ENCODE peak calls at places on chromosomes 4 and X, in eight cellular contexts. One of them, this sample, is unnamed.

GRCh38 chr4:176406736-176407135 is 87.0 kb downstream of the SPCS3 start:
- DNase-seq in GM23248: no peak
- DNase-seq in fibroblast of the aortic adventitia: peak
- DNase-seq in smooth muscle cell of the brain vasculature: no peak
- DNase-seq in GM12865: no peak
- DNase-seq in stimulated activated CD4-positive, alpha-beta T cell treated with anti-CD3 and anti-CD28 coated beads, Interleukin-4, amount 100 ng/mL, for 48 hours: no peak
- DNase-seq in NCI-H2029 treated with DMSO at 0.1 percent for 48 hours: no peak
- DNase-seq in right lobe of liver: no peak
- DNase-seq in this sample: no peak

GRCh38 chrX:53056292-53056691 is 7.7 kb downstream of the GPR173 start:
- DNase-seq in fibroblast of the aortic adventitia: no peak
- DNase-seq in GM12865: no peak
- DNase-seq in NCI-H2029 treated with DMSO at 0.1 percent for 48 hours: no peak
- DNase-seq in right lobe of liver: no peak
- DNase-seq in GM23248: peak
- DNase-seq in stimulated activated CD4-positive, alpha-beta T cell treated with anti-CD3 and anti-CD28 coated beads, Interleukin-4, amount 100 ng/mL, for 48 hours: no peak
- DNase-seq in smooth muscle cell of the brain vasculature: no peak
- DNase-seq in this sample: no peak

GRCh38 chrX:10072786-10073568 is 83.8 kb upstream of the CLCN4 start:
- DNase-seq in right lobe of liver: no peak
- DNase-seq in fibroblast of the aortic adventitia: no peak
- DNase-seq in GM12865: no peak
- DNase-seq in stimulated activated CD4-positive, alpha-beta T cell treated with anti-CD3 and anti-CD28 coated beads, Interleukin-4, amount 100 ng/mL, for 48 hours: no peak
- DNase-seq in GM23248: no peak
- DNase-seq in smooth muscle cell of the brain vasculature: no peak
- DNase-seq in NCI-H2029 treated with DMSO at 0.1 percent for 48 hours: no peak
- DNase-seq in this sample: no peak

GRCh38 chr4:139957986-139958737 is 195.8 kb downstream of the MAML3 start:
- DNase-seq in fibroblast of the aortic adventitia: no peak
- DNase-seq in GM23248: no peak
- DNase-seq in stimulated activated CD4-positive, alpha-beta T cell treated with anti-CD3 and anti-CD28 coated beads, Interleukin-4, amount 100 ng/mL, for 48 hours: no peak
- DNase-seq in right lobe of liver: no peak
- DNase-seq in NCI-H2029 treated with DMSO at 0.1 percent for 48 hours: no peak
- DNase-seq in GM12865: no peak
- DNase-seq in smooth muscle cell of the brain vasculature: no peak
- DNase-seq in this sample: no peak

GRCh38 chr4:135508006-135508714 is 1306.6 kb upstream of the PABPC4L start:
- DNase-seq in smooth muscle cell of the brain vasculature: no peak
- DNase-seq in right lobe of liver: no peak
- DNase-seq in fibroblast of the aortic adventitia: peak
- DNase-seq in NCI-H2029 treated with DMSO at 0.1 percent for 48 hours: no peak
- DNase-seq in GM12865: no peak
- DNase-seq in stimulated activated CD4-positive, alpha-beta T cell treated with anti-CD3 and anti-CD28 coated beads, Interleukin-4, amount 100 ng/mL, for 48 hours: no peak
- DNase-seq in GM23248: peak
- DNase-seq in this sample: no peak

GRCh38 chrX:13078739-13079444 is 34.5 kb upstream of the FAM9C start:
- DNase-seq in GM23248: peak
- DNase-seq in NCI-H2029 treated with DMSO at 0.1 percent for 48 hours: no peak
- DNase-seq in right lobe of liver: no peak
- DNase-seq in GM12865: no peak
- DNase-seq in stimulated activated CD4-positive, alpha-beta T cell treated with anti-CD3 and anti-CD28 coated beads, Interleukin-4, amount 100 ng/mL, for 48 hours: no peak
- DNase-seq in fibroblast of the aortic adventitia: peak
- DNase-seq in smooth muscle cell of the brain vasculature: peak
- DNase-seq in this sample: no peak

GRCh38 chr4:121819216-121819980 is 4.3 kb downstream of the CCNA2 start:
- DNase-seq in smooth muscle cell of the brain vasculature: no peak
- DNase-seq in GM23248: peak
- DNase-seq in GM12865: no peak
- DNase-seq in stimulated activated CD4-positive, alpha-beta T cell treated with anti-CD3 and anti-CD28 coated beads, Interleukin-4, amount 100 ng/mL, for 48 hours: no peak
- DNase-seq in fibroblast of the aortic adventitia: peak
- DNase-seq in right lobe of liver: no peak
- DNase-seq in NCI-H2029 treated with DMSO at 0.1 percent for 48 hours: no peak
- DNase-seq in this sample: no peak

GRCh38 chr4:56622176-56622575 is 58.9 kb downstream of the HOPX start:
- DNase-seq in fibroblast of the aortic adventitia: no peak
- DNase-seq in GM23248: no peak
- DNase-seq in stimulated activated CD4-positive, alpha-beta T cell treated with anti-CD3 and anti-CD28 coated beads, Interleukin-4, amount 100 ng/mL, for 48 hours: no peak
- DNase-seq in NCI-H2029 treated with DMSO at 0.1 percent for 48 hours: peak
- DNase-seq in right lobe of liver: no peak
- DNase-seq in smooth muscle cell of the brain vasculature: no peak
- DNase-seq in GM12865: no peak
- DNase-seq in this sample: no peak

GRCh38 chr4:128285085-128286023 is 2.3 kb downstream of the PGRMC2 start:
- DNase-seq in GM23248: peak
- DNase-seq in GM12865: no peak
- DNase-seq in fibroblast of the aortic adventitia: peak
- DNase-seq in smooth muscle cell of the brain vasculature: no peak
- DNase-seq in NCI-H2029 treated with DMSO at 0.1 percent for 48 hours: peak
- DNase-seq in stimulated activated CD4-positive, alpha-beta T cell treated with anti-CD3 and anti-CD28 coated beads, Interleukin-4, amount 100 ng/mL, for 48 hours: no peak
- DNase-seq in right lobe of liver: no peak
- DNase-seq in this sample: no peak

GRCh38 chrX:12174358-12174757 is 36.1 kb downstream of the FRMPD4 start:
- DNase-seq in fibroblast of the aortic adventitia: no peak
- DNase-seq in GM23248: no peak
- DNase-seq in right lobe of liver: no peak
- DNase-seq in smooth muscle cell of the brain vasculature: no peak
- DNase-seq in NCI-H2029 treated with DMSO at 0.1 percent for 48 hours: no peak
- DNase-seq in GM12865: no peak
- DNase-seq in stimulated activated CD4-positive, alpha-beta T cell treated with anti-CD3 and anti-CD28 coated beads, Interleukin-4, amount 100 ng/mL, for 48 hours: no peak
- DNase-seq in this sample: no peak

GRCh38 chrX:102155806-102156179 is at the start of gene BEX5:
- DNase-seq in fibroblast of the aortic adventitia: no peak
- DNase-seq in NCI-H2029 treated with DMSO at 0.1 percent for 48 hours: no peak
- DNase-seq in right lobe of liver: peak
- DNase-seq in GM12865: peak
- DNase-seq in GM23248: peak
- DNase-seq in smooth muscle cell of the brain vasculature: no peak
- DNase-seq in stimulated activated CD4-positive, alpha-beta T cell treated with anti-CD3 and anti-CD28 coated beads, Interleukin-4, amount 100 ng/mL, for 48 hours: peak
- DNase-seq in this sample: peak

GRCh38 chr4:71231073-71231752 is 107.6 kb upstream of the SLC4A4 start:
- DNase-seq in smooth muscle cell of the brain vasculature: no peak
- DNase-seq in GM23248: peak
- DNase-seq in GM12865: no peak
- DNase-seq in stimulated activated CD4-positive, alpha-beta T cell treated with anti-CD3 and anti-CD28 coated beads, Interleukin-4, amount 100 ng/mL, for 48 hours: no peak
- DNase-seq in fibroblast of the aortic adventitia: peak
- DNase-seq in right lobe of liver: peak
- DNase-seq in NCI-H2029 treated with DMSO at 0.1 percent for 48 hours: no peak
- DNase-seq in this sample: peak

GRCh38 chrX:50996930-50997329 is 86.4 kb downstream of the BMP15 start:
- DNase-seq in NCI-H2029 treated with DMSO at 0.1 percent for 48 hours: no peak
- DNase-seq in right lobe of liver: no peak
- DNase-seq in stimulated activated CD4-positive, alpha-beta T cell treated with anti-CD3 and anti-CD28 coated beads, Interleukin-4, amount 100 ng/mL, for 48 hours: no peak
- DNase-seq in GM23248: no peak
- DNase-seq in smooth muscle cell of the brain vasculature: no peak
- DNase-seq in GM12865: no peak
- DNase-seq in fibroblast of the aortic adventitia: no peak
- DNase-seq in this sample: no peak

GRCh38 chrX:31186693-31187338 is 115.0 kb upstream of the FTHL17 start:
- DNase-seq in fibroblast of the aortic adventitia: no peak
- DNase-seq in GM23248: no peak
- DNase-seq in GM12865: no peak
- DNase-seq in stimulated activated CD4-positive, alpha-beta T cell treated with anti-CD3 and anti-CD28 coated beads, Interleukin-4, amount 100 ng/mL, for 48 hours: no peak
- DNase-seq in NCI-H2029 treated with DMSO at 0.1 percent for 48 hours: no peak
- DNase-seq in right lobe of liver: no peak
- DNase-seq in smooth muscle cell of the brain vasculature: no peak
- DNase-seq in this sample: no peak

GRCh38 chrX:43573441-43574015 is 82.6 kb upstream of the MAOA start:
- DNase-seq in right lobe of liver: no peak
- DNase-seq in GM12865: no peak
- DNase-seq in GM23248: no peak
- DNase-seq in NCI-H2029 treated with DMSO at 0.1 percent for 48 hours: no peak
- DNase-seq in stimulated activated CD4-positive, alpha-beta T cell treated with anti-CD3 and anti-CD28 coated beads, Interleukin-4, amount 100 ng/mL, for 48 hours: no peak
- DNase-seq in smooth muscle cell of the brain vasculature: no peak
- DNase-seq in fibroblast of the aortic adventitia: no peak
- DNase-seq in this sample: no peak

GRCh38 chrX:46034868-46035267 is 510.4 kb downstream of the ZNF674 start:
- DNase-seq in NCI-H2029 treated with DMSO at 0.1 percent for 48 hours: no peak
- DNase-seq in GM12865: no peak
- DNase-seq in stimulated activated CD4-positive, alpha-beta T cell treated with anti-CD3 and anti-CD28 coated beads, Interleukin-4, amount 100 ng/mL, for 48 hours: no peak
- DNase-seq in GM23248: no peak
- DNase-seq in fibroblast of the aortic adventitia: no peak
- DNase-seq in right lobe of liver: no peak
- DNase-seq in smooth muscle cell of the brain vasculature: no peak
- DNase-seq in this sample: no peak

GRCh38 chr4:168724960-168725359 is 228.1 kb downstream of the PALLD start:
- DNase-seq in NCI-H2029 treated with DMSO at 0.1 percent for 48 hours: no peak
- DNase-seq in right lobe of liver: no peak
- DNase-seq in fibroblast of the aortic adventitia: peak
- DNase-seq in GM23248: peak
- DNase-seq in smooth muscle cell of the brain vasculature: no peak
- DNase-seq in stimulated activated CD4-positive, alpha-beta T cell treated with anti-CD3 and anti-CD28 coated beads, Interleukin-4, amount 100 ng/mL, for 48 hours: no peak
- DNase-seq in GM12865: no peak
- DNase-seq in this sample: no peak

GRCh38 chr4:116942315-116942714 is 143.1 kb downstream of the TRAM1L1 start:
- DNase-seq in stimulated activated CD4-positive, alpha-beta T cell treated with anti-CD3 and anti-CD28 coated beads, Interleukin-4, amount 100 ng/mL, for 48 hours: no peak
- DNase-seq in NCI-H2029 treated with DMSO at 0.1 percent for 48 hours: no peak
- DNase-seq in smooth muscle cell of the brain vasculature: no peak
- DNase-seq in GM12865: no peak
- DNase-seq in right lobe of liver: no peak
- DNase-seq in GM23248: no peak
- DNase-seq in fibroblast of the aortic adventitia: no peak
- DNase-seq in this sample: no peak

GRCh38 chr4:74266081-74266480 is 42.2 kb upstream of the EPGN start:
- DNase-seq in stimulated activated CD4-positive, alpha-beta T cell treated with anti-CD3 and anti-CD28 coated beads, Interleukin-4, amount 100 ng/mL, for 48 hours: no peak
- DNase-seq in smooth muscle cell of the brain vasculature: no peak
- DNase-seq in GM12865: no peak
- DNase-seq in GM23248: peak
- DNase-seq in NCI-H2029 treated with DMSO at 0.1 percent for 48 hours: no peak
- DNase-seq in fibroblast of the aortic adventitia: peak
- DNase-seq in right lobe of liver: no peak
- DNase-seq in this sample: no peak

GRCh38 chrX:118355225-118355920 is 9.5 kb downstream of the WDR44 start:
- DNase-seq in GM23248: no peak
- DNase-seq in smooth muscle cell of the brain vasculature: no peak
- DNase-seq in NCI-H2029 treated with DMSO at 0.1 percent for 48 hours: no peak
- DNase-seq in fibroblast of the aortic adventitia: no peak
- DNase-seq in stimulated activated CD4-positive, alpha-beta T cell treated with anti-CD3 and anti-CD28 coated beads, Interleukin-4, amount 100 ng/mL, for 48 hours: no peak
- DNase-seq in GM12865: no peak
- DNase-seq in right lobe of liver: peak
- DNase-seq in this sample: no peak

GRCh38 chr4:85905761-85906160 is 430.8 kb downstream of the ARHGAP24 start:
- DNase-seq in smooth muscle cell of the brain vasculature: no peak
- DNase-seq in NCI-H2029 treated with DMSO at 0.1 percent for 48 hours: peak
- DNase-seq in stimulated activated CD4-positive, alpha-beta T cell treated with anti-CD3 and anti-CD28 coated beads, Interleukin-4, amount 100 ng/mL, for 48 hours: no peak
- DNase-seq in GM23248: no peak
- DNase-seq in right lobe of liver: no peak
- DNase-seq in fibroblast of the aortic adventitia: no peak
- DNase-seq in GM12865: no peak
- DNase-seq in this sample: no peak

GRCh38 chrX:67555578-67556203 is 11.9 kb downstream of the AR start:
- DNase-seq in smooth muscle cell of the brain vasculature: no peak
- DNase-seq in GM23248: peak
- DNase-seq in stimulated activated CD4-positive, alpha-beta T cell treated with anti-CD3 and anti-CD28 coated beads, Interleukin-4, amount 100 ng/mL, for 48 hours: no peak
- DNase-seq in right lobe of liver: peak
- DNase-seq in fibroblast of the aortic adventitia: peak
- DNase-seq in GM12865: peak
- DNase-seq in NCI-H2029 treated with DMSO at 0.1 percent for 48 hours: no peak
- DNase-seq in this sample: peak

GRCh38 chr4:140744421-140744820 is 11.8 kb downstream of the TBC1D9 start:
- DNase-seq in GM23248: no peak
- DNase-seq in NCI-H2029 treated with DMSO at 0.1 percent for 48 hours: no peak
- DNase-seq in right lobe of liver: no peak
- DNase-seq in smooth muscle cell of the brain vasculature: no peak
- DNase-seq in stimulated activated CD4-positive, alpha-beta T cell treated with anti-CD3 and anti-CD28 coated beads, Interleukin-4, amount 100 ng/mL, for 48 hours: no peak
- DNase-seq in fibroblast of the aortic adventitia: no peak
- DNase-seq in GM12865: no peak
- DNase-seq in this sample: no peak

GRCh38 chrX:135000516-135000915 is 9.7 kb downstream of the SMIM10 start:
- DNase-seq in stimulated activated CD4-positive, alpha-beta T cell treated with anti-CD3 and anti-CD28 coated beads, Interleukin-4, amount 100 ng/mL, for 48 hours: no peak
- DNase-seq in GM23248: peak
- DNase-seq in NCI-H2029 treated with DMSO at 0.1 percent for 48 hours: no peak
- DNase-seq in smooth muscle cell of the brain vasculature: no peak
- DNase-seq in fibroblast of the aortic adventitia: no peak
- DNase-seq in right lobe of liver: no peak
- DNase-seq in GM12865: no peak
- DNase-seq in this sample: no peak

GRCh38 chrX:3962511-3963350 is 249.3 kb upstream of the PRKX start:
- DNase-seq in stimulated activated CD4-positive, alpha-beta T cell treated with anti-CD3 and anti-CD28 coated beads, Interleukin-4, amount 100 ng/mL, for 48 hours: no peak
- DNase-seq in GM23248: peak
- DNase-seq in smooth muscle cell of the brain vasculature: peak
- DNase-seq in GM12865: peak
- DNase-seq in right lobe of liver: no peak
- DNase-seq in NCI-H2029 treated with DMSO at 0.1 percent for 48 hours: no peak
- DNase-seq in fibroblast of the aortic adventitia: peak
- DNase-seq in this sample: no peak

GRCh38 chrX:48893556-48894348 is 3.8 kb downstream of the TIMM17B start:
- DNase-seq in fibroblast of the aortic adventitia: no peak
- DNase-seq in GM23248: no peak
- DNase-seq in NCI-H2029 treated with DMSO at 0.1 percent for 48 hours: no peak
- DNase-seq in stimulated activated CD4-positive, alpha-beta T cell treated with anti-CD3 and anti-CD28 coated beads, Interleukin-4, amount 100 ng/mL, for 48 hours: no peak
- DNase-seq in smooth muscle cell of the brain vasculature: no peak
- DNase-seq in GM12865: no peak
- DNase-seq in right lobe of liver: no peak
- DNase-seq in this sample: no peak

GRCh38 chr4:110049951-110050925 is 137.6 kb downstream of the EGF start:
- DNase-seq in fibroblast of the aortic adventitia: peak
- DNase-seq in right lobe of liver: no peak
- DNase-seq in NCI-H2029 treated with DMSO at 0.1 percent for 48 hours: no peak
- DNase-seq in GM23248: peak
- DNase-seq in stimulated activated CD4-positive, alpha-beta T cell treated with anti-CD3 and anti-CD28 coated beads, Interleukin-4, amount 100 ng/mL, for 48 hours: peak
- DNase-seq in GM12865: peak
- DNase-seq in smooth muscle cell of the brain vasculature: no peak
- DNase-seq in this sample: no peak

GRCh38 chrX:20382518-20383291 is 116.0 kb upstream of the RPS6KA3 start:
- DNase-seq in right lobe of liver: no peak
- DNase-seq in GM23248: peak
- DNase-seq in GM12865: peak
- DNase-seq in fibroblast of the aortic adventitia: no peak
- DNase-seq in stimulated activated CD4-positive, alpha-beta T cell treated with anti-CD3 and anti-CD28 coated beads, Interleukin-4, amount 100 ng/mL, for 48 hours: no peak
- DNase-seq in NCI-H2029 treated with DMSO at 0.1 percent for 48 hours: no peak
- DNase-seq in smooth muscle cell of the brain vasculature: no peak
- DNase-seq in this sample: no peak

GRCh38 chr4:8731364-8731763 is 138.8 kb downstream of the CPZ start:
- DNase-seq in GM23248: no peak
- DNase-seq in right lobe of liver: peak
- DNase-seq in fibroblast of the aortic adventitia: no peak
- DNase-seq in smooth muscle cell of the brain vasculature: no peak
- DNase-seq in stimulated activated CD4-positive, alpha-beta T cell treated with anti-CD3 and anti-CD28 coated beads, Interleukin-4, amount 100 ng/mL, for 48 hours: no peak
- DNase-seq in NCI-H2029 treated with DMSO at 0.1 percent for 48 hours: no peak
- DNase-seq in GM12865: no peak
- DNase-seq in this sample: peak

GRCh38 chrX:16827225-16827624 is 41.0 kb downstream of the TXLNG start:
- DNase-seq in right lobe of liver: no peak
- DNase-seq in fibroblast of the aortic adventitia: peak
- DNase-seq in stimulated activated CD4-positive, alpha-beta T cell treated with anti-CD3 and anti-CD28 coated beads, Interleukin-4, amount 100 ng/mL, for 48 hours: no peak
- DNase-seq in smooth muscle cell of the brain vasculature: no peak
- DNase-seq in GM23248: peak
- DNase-seq in GM12865: no peak
- DNase-seq in NCI-H2029 treated with DMSO at 0.1 percent for 48 hours: no peak
- DNase-seq in this sample: no peak

GRCh38 chrX:71224098-71224708 is 1.2 kb downstream of the GJB1 start:
- DNase-seq in right lobe of liver: no peak
- DNase-seq in NCI-H2029 treated with DMSO at 0.1 percent for 48 hours: no peak
- DNase-seq in stimulated activated CD4-positive, alpha-beta T cell treated with anti-CD3 and anti-CD28 coated beads, Interleukin-4, amount 100 ng/mL, for 48 hours: no peak
- DNase-seq in fibroblast of the aortic adventitia: no peak
- DNase-seq in GM12865: no peak
- DNase-seq in GM23248: no peak
- DNase-seq in smooth muscle cell of the brain vasculature: no peak
- DNase-seq in this sample: no peak

GRCh38 chr4:102449751-102450352 is 51.3 kb upstream of the NFKB1 start:
- DNase-seq in GM12865: peak
- DNase-seq in smooth muscle cell of the brain vasculature: peak
- DNase-seq in GM23248: peak
- DNase-seq in stimulated activated CD4-positive, alpha-beta T cell treated with anti-CD3 and anti-CD28 coated beads, Interleukin-4, amount 100 ng/mL, for 48 hours: no peak
- DNase-seq in right lobe of liver: no peak
- DNase-seq in fibroblast of the aortic adventitia: peak
- DNase-seq in NCI-H2029 treated with DMSO at 0.1 percent for 48 hours: peak
- DNase-seq in this sample: no peak

GRCh38 chr4:108834167-108834566 is 71.3 kb upstream of the ETNPPL start:
- DNase-seq in GM23248: peak
- DNase-seq in NCI-H2029 treated with DMSO at 0.1 percent for 48 hours: no peak
- DNase-seq in stimulated activated CD4-positive, alpha-beta T cell treated with anti-CD3 and anti-CD28 coated beads, Interleukin-4, amount 100 ng/mL, for 48 hours: no peak
- DNase-seq in right lobe of liver: no peak
- DNase-seq in GM12865: no peak
- DNase-seq in fibroblast of the aortic adventitia: peak
- DNase-seq in smooth muscle cell of the brain vasculature: no peak
- DNase-seq in this sample: no peak

GRCh38 chr4:127759893-127760292 is 22.2 kb upstream of the HSPA4L start:
- DNase-seq in GM23248: peak
- DNase-seq in stimulated activated CD4-positive, alpha-beta T cell treated with anti-CD3 and anti-CD28 coated beads, Interleukin-4, amount 100 ng/mL, for 48 hours: no peak
- DNase-seq in GM12865: no peak
- DNase-seq in smooth muscle cell of the brain vasculature: no peak
- DNase-seq in NCI-H2029 treated with DMSO at 0.1 percent for 48 hours: no peak
- DNase-seq in right lobe of liver: no peak
- DNase-seq in fibroblast of the aortic adventitia: no peak
- DNase-seq in this sample: no peak